ENCODE peak calls at places on chromosomes 5 and 9, in four cellular contexts. A is left cardiac atrium, X is GM04504, J is foreskin fibroblast. W is an unnamed sample.

GRCh38 chr5:35089688-35090314 is 42.1 kb upstream of the AGXT2 start:
- DNase-seq in X (peak; percentile 77), A (no peak), J (peak; percentile 75), W (peak; percentile 44)

GRCh38 chr5:142584843-142585242 is 101.0 kb downstream of the FGF1 start:
- DNase-seq in X (no peak), J (no peak), A (no peak), W (peak; percentile 44)

GRCh38 chr5:133794771-133795391 is 173.5 kb downstream of the C5orf15 start:
- DNase-seq in X (no peak), A (no peak), J (no peak), W (no peak)

GRCh38 chr5:150503977-150504620 is 3.8 kb upstream of the NDST1 start:
- DNase-seq in A (peak; percentile 69), J (peak; percentile 26), X (no peak), W (no peak)

GRCh38 chr9:121844090-121844489 is 192.7 kb downstream of the DAB2IP start:
- DNase-seq in J (no peak), A (no peak), X (no peak), W (no peak)

GRCh38 chr9:134570726-134571325 is 70.8 kb upstream of the COL5A1 start:
- DNase-seq in J (no peak), X (no peak), A (no peak), W (no peak)

GRCh38 chr5:142445266-142445665 is 120.4 kb upstream of the SPRY4 start:
- DNase-seq in J (no peak), X (no peak), A (no peak), W (peak; percentile 52)

GRCh38 chr9:111719541-111719940 is 58.1 kb downstream of the GNG10 start:
- DNase-seq in A (no peak), X (no peak), J (no peak), W (no peak)

GRCh38 chr5:125196479-125197183 is 450.2 kb upstream of the ZNF608 start:
- DNase-seq in X (no peak), A (peak; percentile 32), J (no peak), W (no peak)

GRCh38 chr9:107144475-107144874 is 138.6 kb upstream of the RAD23B start:
- DNase-seq in J (no peak), A (no peak), X (no peak), W (no peak)

GRCh38 chr5:32319392-32319791 is 6.7 kb upstream of the MTMR12 start:
- DNase-seq in A (no peak), J (no peak), X (no peak), W (no peak)

GRCh38 chr9:35605336-35606137 is 475 bp downstream of the TESK1 start:
- DNase-seq in X (no peak), A (peak; percentile 56), J (peak; percentile 9), W (no peak)

GRCh38 chr5:112174959-112175594 is 244.0 kb downstream of the EPB41L4A start:
- DNase-seq in X (no peak), A (no peak), J (no peak), W (no peak)

GRCh38 chr5:178460598-178461425 is 129.4 kb downstream of the COL23A1 start:
- DNase-seq in X (peak; percentile 28), J (no peak), A (peak; percentile 85), W (no peak)

GRCh38 chr9:79824265-79824664 is 252.5 kb downstream of the TLE4 start:
- DNase-seq in J (no peak), X (no peak), A (no peak), W (no peak)

GRCh38 chr5:158718738-158719505 is 380.8 kb downstream of the EBF1 start:
- DNase-seq in X (no peak), J (peak; percentile 71), A (no peak), W (peak; percentile 76)

GRCh38 chr9:571066-571465 is 270.4 kb upstream of the DMRT1 start:
- DNase-seq in A (no peak), X (no peak), J (no peak), W (no peak)

GRCh38 chr9:123556464-123557435 is 200.8 kb downstream of the CRB2 start:
- DNase-seq in X (no peak), A (no peak), J (no peak), W (no peak)

GRCh38 chr9:137255448-137256114 is 454 bp downstream of the NELFB start:
- DNase-seq in A (no peak), J (peak; percentile 15), X (no peak), W (no peak)

GRCh38 chr9:134793281-134793680 is 87.3 kb upstream of the FCN2 start:
- DNase-seq in J (peak; percentile 61), X (no peak), A (no peak), W (no peak)

GRCh38 chr9:70802206-70802605 is 319.2 kb downstream of the TRPM3 start:
- DNase-seq in A (no peak), X (peak; percentile 2), J (peak; percentile 53), W (peak; percentile 44)

GRCh38 chr9:133771486-133772482 is 33.6 kb upstream of the SARDH start:
- DNase-seq in X (no peak), A (no peak), J (no peak), W (no peak)

GRCh38 chr9:35353731-35354365 is 136.1 kb upstream of the RUSC2 start:
- DNase-seq in A (no peak), J (peak; percentile 29), X (no peak), W (no peak)

GRCh38 chr9:20351715-20352114 is 270.6 kb downstream of the MLLT3 start:
- DNase-seq in J (peak; percentile 48), X (no peak), A (no peak), W (no peak)

GRCh38 chr9:114662081-114662989 is 4.7 kb upstream of the TEX53 start:
- DNase-seq in A (peak; percentile 37), X (no peak), J (no peak), W (no peak)

GRCh38 chr9:93120846-93121315 is 13.2 kb downstream of the NINJ1 start:
- DNase-seq in X (no peak), J (no peak), A (peak; percentile 24), W (no peak)

GRCh38 chr5:104179057-104179456 is 616.5 kb upstream of the NUDT12 start:
- DNase-seq in J (peak; percentile 9), X (peak; percentile 48), A (peak; percentile 29), W (peak; percentile 9)

GRCh38 chr5:150512368-150512747 is 4.4 kb downstream of the NDST1 start:
- DNase-seq in A (no peak), X (no peak), J (peak; percentile 23), W (no peak)

GRCh38 chr5:91179018-91179417 is 204.1 kb downstream of the ARRDC3 start:
- DNase-seq in X (no peak), J (no peak), A (no peak), W (peak; percentile 21)

GRCh38 chr5:154813736-154814135 is 36.7 kb downstream of the FAXDC2 start:
- DNase-seq in X (no peak), J (no peak), A (no peak), W (no peak)

GRCh38 chr9:84315278-84315877 is 25.2 kb downstream of the SLC28A3 start:
- DNase-seq in X (peak; percentile 31), A (peak; percentile 56), J (peak; percentile 51), W (peak; percentile 23)

GRCh38 chr5:148374693-148375360 is 8.9 kb upstream of the FBXO38 start:
- DNase-seq in J (peak; percentile 47), A (peak; percentile 24), X (no peak), W (peak; percentile 26)

GRCh38 chr9:71721786-71722295 is 46.5 kb downstream of the CEMIP2 start:
- DNase-seq in X (no peak), A (no peak), J (no peak), W (peak; percentile 18)

GRCh38 chr9:81132318-81132717 is 557.0 kb downstream of the TLE1 start:
- DNase-seq in J (no peak), A (no peak), X (no peak), W (peak; percentile 91)

GRCh38 chr9:19985081-19985480 is 196.2 kb upstream of the SLC24A2 start:
- DNase-seq in X (no peak), J (no peak), A (no peak), W (no peak)

GRCh38 chr5:126338516-126339153 is 84.6 kb upstream of the GRAMD2B start:
- DNase-seq in A (no peak), X (no peak), J (no peak), W (no peak)

GRCh38 chr9:111038336-111039202 is at the start of gene LPAR1:
- DNase-seq in X (peak; percentile 50), A (peak; percentile 66), J (peak; percentile 65), W (peak; percentile 47)

GRCh38 chr9:4375424-4376195 is 75.7 kb upstream of the GLIS3 start:
- DNase-seq in J (peak; percentile 66), X (peak; percentile 72), A (no peak), W (peak; percentile 62)

GRCh38 chr5:42745426-42745825 is 11.2 kb upstream of the CCDC152 start:
- DNase-seq in J (no peak), A (no peak), X (no peak), W (no peak)

W was measured in astrocyte.